ENCODE peak calls at places on chromosome 16, in six cellular contexts. Z is IMR-90, N is H1, H is H9, M is mesenchymal stem cell, Y is neuronal stem cell. B is an unnamed sample.

GRCh38 chr16:72894291-72895151 is 153.4 kb downstream of the ZFHX3 start:
- DNase-seq in Y (no peak), Z (peak; percentile 51), H (no peak), N (no peak), M (no peak), B (no peak)

GRCh38 chr16:54297154-54297553 is 10.6 kb upstream of the IRX3 start:
- DNase-seq in Z (no peak), M (no peak), N (no peak), H (no peak), Y (no peak), B (no peak)

GRCh38 chr16:64952177-64952576 is 169.7 kb downstream of the CDH11 start:
- DNase-seq in M (peak; percentile 93), Y (no peak), N (no peak), Z (peak; percentile 97), H (no peak), B (no peak)

GRCh38 chr16:56871172-56871593 is 6.2 kb downstream of the SLC12A3 start:
- DNase-seq in N (no peak), Z (peak; percentile 53), M (peak; percentile 77), Y (no peak), H (no peak), B (peak; percentile 96)

GRCh38 chr16:84138824-84139627 is 6.0 kb downstream of the HSDL1 start:
- DNase-seq in Y (no peak), N (no peak), Z (peak; percentile 52), H (no peak), M (peak; percentile 66), B (no peak)

GRCh38 chr16:2686912-2687507 is 4.7 kb downstream of the KCTD5 start:
- DNase-seq in M (no peak), Y (no peak), Z (no peak), H (no peak), N (no peak), B (no peak)

GRCh38 chr16:11757671-11758545 is 15.3 kb upstream of the TXNDC11 start:
- DNase-seq in M (peak; percentile 60), Z (peak; percentile 70), H (no peak), N (peak; percentile 19), Y (no peak), B (peak; percentile 17)

GRCh38 chr16:57345021-57345420 is 13.6 kb upstream of the CCL22 start:
- DNase-seq in N (no peak), Z (no peak), Y (no peak), H (no peak), M (no peak), B (no peak)

GRCh38 chr16:4944333-4945281 is 7.7 kb upstream of the PPL start:
- DNase-seq in Z (peak; percentile 97), M (peak; percentile 98), Y (no peak), N (peak; percentile 71), H (peak; percentile 90), B (peak; percentile 79)

GRCh38 chr16:49528564-49529150 is 155.1 kb downstream of the C16orf78 start:
- DNase-seq in H (no peak), M (no peak), Z (no peak), Y (no peak), N (no peak), B (no peak)

GRCh38 chr16:86466695-86467406 is 43.5 kb upstream of the FOXF1 start:
- DNase-seq in M (no peak), H (no peak), N (no peak), Z (peak; percentile 88), Y (no peak), B (no peak)

GRCh38 chr16:82888616-82889015 is 261.8 kb downstream of the CDH13 start:
- DNase-seq in N (no peak), Y (no peak), H (no peak), M (peak; percentile 91), Z (peak; percentile 95), B (no peak)

GRCh38 chr16:88785106-88785924 is at the start of gene PIEZO1:
- DNase-seq in Z (peak; percentile 52), Y (no peak), H (no peak), N (no peak), M (peak; percentile 73), B (no peak)

GRCh38 chr16:78607465-78607864 is 508.0 kb downstream of the WWOX start:
- DNase-seq in N (no peak), H (no peak), Z (no peak), M (peak; percentile 88), Y (no peak), B (peak; percentile 37)

GRCh38 chr16:86205521-86206245 is 304.6 kb upstream of the FOXF1 start:
- DNase-seq in Z (no peak), N (no peak), H (no peak), M (no peak), Y (no peak), B (no peak)

GRCh38 chr16:4612977-4613635 is 1.6 kb downstream of the UBALD1 start:
- DNase-seq in Y (no peak), Z (no peak), H (peak; percentile 46), N (no peak), M (peak; percentile 14), B (peak; percentile 97)

GRCh38 chr16:49604602-49605001 is 231.0 kb downstream of the C16orf78 start:
- DNase-seq in N (peak; percentile 26), Y (no peak), H (peak; percentile 10), M (no peak), Z (no peak), B (no peak)

GRCh38 chr16:873243-873661 is 72.7 kb upstream of the GNG13 start:
- DNase-seq in Z (no peak), M (no peak), N (no peak), Y (no peak), H (no peak), B (no peak)

GRCh38 chr16:3012246-3012645 is 477 bp upstream of the CLDN9 start:
- DNase-seq in Y (no peak), Z (no peak), H (no peak), N (peak; percentile 81), M (no peak), B (no peak)

GRCh38 chr16:73047536-73048291 is at the start of gene ZFHX3:
- DNase-seq in H (peak; percentile 83), Z (peak; percentile 49), M (peak; percentile 70), N (peak; percentile 84), Y (no peak), B (peak; percentile 67)

GRCh38 chr16:684961-685696 is 995 bp upstream of the JMJD8 start:
- DNase-seq in Z (no peak), H (no peak), Y (no peak), M (no peak), N (no peak), B (no peak)

GRCh38 chr16:31875112-31875803 is 1.7 kb downstream of the ZNF267 start:
- DNase-seq in N (no peak), Y (no peak), Z (peak; percentile 19), H (no peak), M (peak; percentile 81), B (peak; percentile 30)

GRCh38 chr16:20918486-20919239 is 18.1 kb downstream of the LYRM1 start:
- DNase-seq in H (no peak), Z (peak; percentile 35), N (no peak), Y (no peak), M (peak; percentile 26), B (no peak)

GRCh38 chr16:72895951-72896350 is 152.0 kb downstream of the ZFHX3 start:
- DNase-seq in N (no peak), Z (no peak), M (no peak), H (no peak), Y (no peak), B (no peak)

GRCh38 chr16:13935408-13935807 is 15.5 kb downstream of the ERCC4 start:
- DNase-seq in M (no peak), H (peak; percentile 71), Y (peak; percentile 27), Z (no peak), N (peak; percentile 91), B (no peak)

GRCh38 chr16:86257546-86257945 is 252.8 kb upstream of the FOXF1 start:
- DNase-seq in M (peak; percentile 87), Y (no peak), H (peak; percentile 5), N (no peak), Z (no peak), B (no peak)

GRCh38 chr16:88809068-88809675 is 2.6 kb downstream of the APRT start:
- DNase-seq in N (no peak), Y (no peak), H (no peak), M (no peak), Z (no peak), B (no peak)

GRCh38 chr16:16096161-16096857 is 127.0 kb downstream of the ABCC6 start:
- DNase-seq in H (no peak), Y (no peak), N (no peak), Z (peak; percentile 82), M (peak; percentile 33), B (no peak)

GRCh38 chr16:81401035-81401950 is 43.3 kb upstream of the CMIP start:
- DNase-seq in Z (peak; percentile 62), N (no peak), Y (no peak), H (no peak), M (peak; percentile 33), B (peak; percentile 95)

GRCh38 chr16:17105239-17105721 is 365.5 kb downstream of the XYLT1 start:
- DNase-seq in M (no peak), Y (no peak), N (no peak), H (no peak), Z (peak; percentile 2), B (no peak)

GRCh38 chr16:17108596-17108995 is 362.2 kb downstream of the XYLT1 start:
- DNase-seq in M (no peak), Y (no peak), Z (no peak), H (no peak), N (no peak), B (no peak)

GRCh38 chr16:17106243-17106791 is 364.4 kb downstream of the XYLT1 start:
- DNase-seq in N (no peak), M (no peak), Z (no peak), Y (peak; percentile 18), H (no peak), B (no peak)

GRCh38 chr16:17107450-17107849 is 363.3 kb downstream of the XYLT1 start:
- DNase-seq in H (no peak), Z (no peak), M (no peak), N (no peak), Y (no peak), B (no peak)

GRCh38 chr16:17109413-17109812 is 361.3 kb downstream of the XYLT1 start:
- DNase-seq in Y (no peak), M (no peak), N (no peak), Z (no peak), H (no peak), B (no peak)
- H3K14ac ChIP-seq in Y (no peak overlapping the region), M (no peak overlapping the region), N (no peak overlapping the region), Z (no peak overlapping the region), H (no peak overlapping the region), B (no peak overlapping the region)

GRCh38 chr16:67471758-67472384 is 9.1 kb downstream of the ATP6V0D1 start:
- DNase-seq in M (no peak), H (no peak), Y (no peak), N (no peak), Z (no peak), B (no peak)
- H3K14ac ChIP-seq in M (no peak overlapping the region), H (no peak overlapping the region), Y (no peak overlapping the region), N (no peak overlapping the region), Z (no peak overlapping the region), B (no peak overlapping the region)

GRCh38 chr16:50861926-50862325 is 120.0 kb downstream of the CYLD start:
- DNase-seq in Y (no peak), N (no peak), H (no peak), Z (peak; percentile 81), M (no peak), B (no peak)
- H3K14ac ChIP-seq in Y (no peak overlapping the region), N (no peak overlapping the region), H (no peak overlapping the region), Z (no peak overlapping the region), M (no peak overlapping the region), B (no peak overlapping the region)

DNA sequence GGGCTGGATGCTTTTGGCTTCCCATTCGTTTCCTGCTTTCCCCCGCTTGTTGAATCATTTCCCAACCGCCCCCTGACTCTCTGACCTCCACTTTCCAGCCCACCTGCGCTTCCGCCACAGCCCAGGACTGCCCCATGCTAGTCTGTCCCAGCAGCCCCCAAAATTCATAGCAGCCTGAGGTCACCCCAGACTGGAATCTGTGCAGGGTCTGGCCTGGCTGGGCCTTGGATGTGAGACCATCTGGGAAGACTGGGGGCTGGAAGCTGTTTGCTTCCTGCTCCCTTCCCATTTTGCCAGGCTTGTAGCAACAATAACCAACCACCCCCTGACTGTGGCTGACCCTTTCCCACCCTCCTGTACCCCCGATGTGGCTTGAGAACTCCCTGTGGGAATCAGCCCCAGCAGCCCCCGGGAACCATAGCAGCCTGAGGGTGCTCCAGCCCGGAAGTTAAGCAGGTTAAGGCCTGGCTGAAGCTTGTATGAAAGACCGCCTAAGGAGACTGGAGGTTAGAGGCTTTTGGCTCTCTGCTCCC is 2290.8 kb downstream of the TP53TG3F start:
- DNase-seq in H (no peak), Z (no peak), M (no peak), N (no peak), Y (no peak), B (no peak)
- H3K14ac ChIP-seq in H (no peak overlapping the region), Z (no peak overlapping the region), M (no peak overlapping the region), N (no peak overlapping the region), Y (no peak overlapping the region), B (no peak overlapping the region)